ENCODE peak calls at places on chromosome 13, in six cellular contexts. One of them, this sample, is unnamed.

GRCh38 chr13:86051134-86052103 is 252.2 kb upstream of the SLITRK6 start:
- DNase-seq in aorta: no peak
- DNase-seq in M059J: peak
- DNase-seq in CD8-positive, alpha-beta T cell: no peak
- DNase-seq in germinal center: no peak
- DNase-seq in PC-9: peak
- DNase-seq in this sample: peak

GRCh38 chr13:113343692-113343968 is 20.3 kb downstream of the GRTP1 start:
- DNase-seq in aorta: no peak
- DNase-seq in M059J: no peak
- DNase-seq in CD8-positive, alpha-beta T cell: no peak
- DNase-seq in germinal center: no peak
- DNase-seq in PC-9: no peak
- DNase-seq in this sample: no peak

GRCh38 chr13:21837841-21838551 is 167.1 kb downstream of the FGF9 start:
- DNase-seq in aorta: no peak
- DNase-seq in M059J: no peak
- DNase-seq in CD8-positive, alpha-beta T cell: no peak
- DNase-seq in germinal center: no peak
- DNase-seq in PC-9: no peak
- DNase-seq in this sample: no peak

GRCh38 chr13:42337808-42338600 is 66.1 kb downstream of the AKAP11 start:
- DNase-seq in aorta: no peak
- DNase-seq in M059J: peak
- DNase-seq in CD8-positive, alpha-beta T cell: no peak
- DNase-seq in germinal center: no peak
- DNase-seq in PC-9: no peak
- DNase-seq in this sample: no peak

GRCh38 chr13:114149774-114150740 is 17.6 kb upstream of the RASA3 start:
- DNase-seq in aorta: no peak
- DNase-seq in M059J: no peak
- DNase-seq in CD8-positive, alpha-beta T cell: no peak
- DNase-seq in germinal center: no peak
- DNase-seq in PC-9: no peak
- DNase-seq in this sample: no peak

GRCh38 chr13:43126420-43126819 is 103.0 kb downstream of the DNAJC15 start:
- DNase-seq in aorta: no peak
- DNase-seq in M059J: no peak
- DNase-seq in CD8-positive, alpha-beta T cell: no peak
- DNase-seq in germinal center: no peak
- DNase-seq in PC-9: no peak
- DNase-seq in this sample: no peak

GRCh38 chr13:53200498-53201453 is 172.2 kb downstream of the OLFM4 start:
- DNase-seq in aorta: peak
- DNase-seq in M059J: no peak
- DNase-seq in CD8-positive, alpha-beta T cell: no peak
- DNase-seq in germinal center: peak
- DNase-seq in PC-9: no peak
- DNase-seq in this sample: no peak

GRCh38 chr13:85441364-85441763 is 357.9 kb downstream of the SLITRK6 start:
- DNase-seq in aorta: no peak
- DNase-seq in M059J: peak
- DNase-seq in CD8-positive, alpha-beta T cell: no peak
- DNase-seq in germinal center: no peak
- DNase-seq in PC-9: no peak
- DNase-seq in this sample: no peak

GRCh38 chr13:108220042-108220441 is 1.9 kb downstream of the ABHD13 start:
- DNase-seq in aorta: no peak
- DNase-seq in M059J: peak
- DNase-seq in CD8-positive, alpha-beta T cell: no peak
- DNase-seq in germinal center: no peak
- DNase-seq in PC-9: no peak
- DNase-seq in this sample: peak

GRCh38 chr13:76637651-76638111 is 248.5 kb downstream of the KCTD12 start:
- DNase-seq in aorta: no peak
- DNase-seq in M059J: peak
- DNase-seq in CD8-positive, alpha-beta T cell: no peak
- DNase-seq in germinal center: no peak
- DNase-seq in PC-9: no peak
- DNase-seq in this sample: no peak

GRCh38 chr13:112245959-112246358 is 130.2 kb upstream of the SPACA7 start:
- DNase-seq in aorta: no peak
- DNase-seq in M059J: no peak
- DNase-seq in CD8-positive, alpha-beta T cell: no peak
- DNase-seq in germinal center: no peak
- DNase-seq in PC-9: no peak
- DNase-seq in this sample: no peak

GRCh38 chr13:22449251-22449650 is 731.5 kb upstream of the SGCG start:
- DNase-seq in aorta: no peak
- DNase-seq in M059J: no peak
- DNase-seq in CD8-positive, alpha-beta T cell: no peak
- DNase-seq in germinal center: no peak
- DNase-seq in PC-9: no peak
- DNase-seq in this sample: no peak

GRCh38 chr13:67549331-67549730 is 319.2 kb upstream of the PCDH9 start:
- DNase-seq in aorta: no peak
- DNase-seq in M059J: peak
- DNase-seq in CD8-positive, alpha-beta T cell: no peak
- DNase-seq in germinal center: no peak
- DNase-seq in PC-9: no peak
- DNase-seq in this sample: no peak

GRCh38 chr13:20475927-20476691 is 49.5 kb downstream of the CRYL1 start:
- DNase-seq in aorta: no peak
- DNase-seq in M059J: no peak
- DNase-seq in CD8-positive, alpha-beta T cell: peak
- DNase-seq in germinal center: peak
- DNase-seq in PC-9: no peak
- DNase-seq in this sample: peak

GRCh38 chr13:70732611-70733010 is 624.4 kb upstream of the KLHL1 start:
- DNase-seq in aorta: no peak
- DNase-seq in M059J: no peak
- DNase-seq in CD8-positive, alpha-beta T cell: no peak
- DNase-seq in germinal center: no peak
- DNase-seq in PC-9: no peak
- DNase-seq in this sample: no peak

GRCh38 chr13:50670847-50671542 is 172.5 kb downstream of the DLEU7 start:
- DNase-seq in aorta: no peak
- DNase-seq in M059J: peak
- DNase-seq in CD8-positive, alpha-beta T cell: no peak
- DNase-seq in germinal center: no peak
- DNase-seq in PC-9: no peak
- DNase-seq in this sample: no peak

GRCh38 chr13:74066937-74067336 is 67.3 kb downstream of the KLF12 start:
- DNase-seq in aorta: no peak
- DNase-seq in M059J: no peak
- DNase-seq in CD8-positive, alpha-beta T cell: no peak
- DNase-seq in germinal center: no peak
- DNase-seq in PC-9: no peak
- DNase-seq in this sample: no peak

GRCh38 chr13:99830931-99831330 is 140.6 kb downstream of the ZIC5 start:
- DNase-seq in aorta: no peak
- DNase-seq in M059J: no peak
- DNase-seq in CD8-positive, alpha-beta T cell: no peak
- DNase-seq in germinal center: no peak
- DNase-seq in PC-9: no peak
- DNase-seq in this sample: no peak

GRCh38 chr13:35554972-35555623 is 78.6 kb upstream of the MAB21L1 start:
- DNase-seq in aorta: no peak
- DNase-seq in M059J: no peak
- DNase-seq in CD8-positive, alpha-beta T cell: no peak
- DNase-seq in germinal center: no peak
- DNase-seq in PC-9: no peak
- DNase-seq in this sample: no peak

GRCh38 chr13:111484129-111484925 is 163.9 kb downstream of the TEX29 start:
- DNase-seq in aorta: no peak
- DNase-seq in M059J: no peak
- DNase-seq in CD8-positive, alpha-beta T cell: no peak
- DNase-seq in germinal center: no peak
- DNase-seq in PC-9: no peak
- DNase-seq in this sample: no peak

GRCh38 chr13:108215428-108215827 is at the start of gene LIG4:
- DNase-seq in aorta: peak
- DNase-seq in M059J: peak
- DNase-seq in CD8-positive, alpha-beta T cell: peak
- DNase-seq in germinal center: peak
- DNase-seq in PC-9: peak
- DNase-seq in this sample: peak

GRCh38 chr13:51585234-51585672 is 991 bp downstream of the WDFY2 start:
- DNase-seq in aorta: no peak
- DNase-seq in M059J: peak
- DNase-seq in CD8-positive, alpha-beta T cell: no peak
- DNase-seq in germinal center: no peak
- DNase-seq in PC-9: no peak
- DNase-seq in this sample: peak

GRCh38 chr13:30299746-30300145 is 7.6 kb downstream of the KATNAL1 start:
- DNase-seq in aorta: no peak
- DNase-seq in M059J: peak
- DNase-seq in CD8-positive, alpha-beta T cell: no peak
- DNase-seq in germinal center: no peak
- DNase-seq in PC-9: no peak
- DNase-seq in this sample: no peak

GRCh38 chr13:99015606-99016520 is 38.0 kb upstream of the DOCK9 start:
- DNase-seq in aorta: no peak
- DNase-seq in M059J: no peak
- DNase-seq in CD8-positive, alpha-beta T cell: no peak
- DNase-seq in germinal center: no peak
- DNase-seq in PC-9: no peak
- DNase-seq in this sample: no peak

GRCh38 chr13:21637296-21637695 is 33.3 kb upstream of the MICU2 start:
- DNase-seq in aorta: peak
- DNase-seq in M059J: peak
- DNase-seq in CD8-positive, alpha-beta T cell: no peak
- DNase-seq in germinal center: no peak
- DNase-seq in PC-9: peak
- DNase-seq in this sample: peak

GRCh38 chr13:34419025-34419424 is 523.0 kb upstream of the NBEA start:
- DNase-seq in aorta: no peak
- DNase-seq in M059J: no peak
- DNase-seq in CD8-positive, alpha-beta T cell: no peak
- DNase-seq in germinal center: no peak
- DNase-seq in PC-9: no peak
- DNase-seq in this sample: no peak

GRCh38 chr13:26062853-26063444 is 11.1 kb upstream of the SHISA2 start:
- DNase-seq in aorta: no peak
- DNase-seq in M059J: peak
- DNase-seq in CD8-positive, alpha-beta T cell: no peak
- DNase-seq in germinal center: no peak
- DNase-seq in PC-9: no peak
- DNase-seq in this sample: peak

GRCh38 chr13:50668882-50669281 is 174.6 kb downstream of the DLEU7 start:
- DNase-seq in aorta: no peak
- DNase-seq in M059J: no peak
- DNase-seq in CD8-positive, alpha-beta T cell: no peak
- DNase-seq in germinal center: no peak
- DNase-seq in PC-9: no peak
- DNase-seq in this sample: no peak

GRCh38 chr13:92952161-92952560 is 274.4 kb upstream of the GPC6 start:
- DNase-seq in aorta: no peak
- DNase-seq in M059J: no peak
- DNase-seq in CD8-positive, alpha-beta T cell: no peak
- DNase-seq in germinal center: no peak
- DNase-seq in PC-9: no peak
- DNase-seq in this sample: no peak

GRCh38 chr13:28475916-28476725 is 18.8 kb downstream of the FLT1 start:
- DNase-seq in aorta: no peak
- DNase-seq in M059J: peak
- DNase-seq in CD8-positive, alpha-beta T cell: no peak
- DNase-seq in germinal center: no peak
- DNase-seq in PC-9: no peak
- DNase-seq in this sample: no peak